ENCODE peak calls at places on chromosomes 3 and 15, in ten cellular contexts. Y, M, B, R, V, C, P, A, K and Q are unnamed samples.

GRCh38 chr15:33380406-33380805 is 69.6 kb downstream of the RYR3 start:
- DNase-seq in Y (no peak), M (no peak), B (no peak), R (no peak), V (no peak), C (no peak), P (no peak), A (no peak), K (no peak), Q (no peak)

GRCh38 chr15:32222716-32223115 is 180.4 kb downstream of the GOLGA8K start:
- DNase-seq in Y (no peak), M (no peak), B (no peak), R (no peak), V (no peak), C (no peak), P (no peak), A (no peak), K (no peak), Q (no peak)

GRCh38 chr15:25883860-25884259 is 20.7 kb upstream of the ATP10A start:
- DNase-seq in Y (peak; percentile 60), M (no peak), B (no peak), R (peak; percentile 90), V (no peak), C (no peak), P (peak; percentile 78), A (peak; percentile 91), K (no peak), Q (peak; percentile 95)

GRCh38 chr15:97995881-97996603 is 35.5 kb downstream of the ARRDC4 start:
- DNase-seq in Y (peak; percentile 19), M (no peak), B (no peak), R (peak; percentile 36), V (no peak), C (no peak), P (no peak), A (no peak), K (peak; percentile 4), Q (no peak)

GRCh38 chr3:71087109-71088018 is 496.2 kb downstream of the FOXP1 start:
- DNase-seq in Y (peak; percentile 73), M (no peak), B (peak; percentile 30), R (peak; percentile 64), V (no peak), C (no peak), P (peak; percentile 49), A (no peak), K (peak; percentile 51), Q (no peak)

GRCh38 chr3:143201066-143201465 is 81.5 kb downstream of the CHST2 start:
- DNase-seq in Y (no peak), M (no peak), B (no peak), R (no peak), V (no peak), C (no peak), P (no peak), A (no peak), K (peak; percentile 52), Q (no peak)

GRCh38 chr15:84391191-84391590 is 155.6 kb downstream of the GOLGA6L4 start:
- DNase-seq in Y (no peak), M (no peak), B (no peak), R (no peak), V (no peak), C (no peak), P (no peak), A (no peak), K (no peak), Q (no peak)

GRCh38 chr3:99536555-99537314 is 101.7 kb upstream of the COL8A1 start:
- DNase-seq in Y (no peak), M (no peak), B (no peak), R (no peak), V (no peak), C (no peak), P (peak; percentile 44), A (no peak), K (no peak), Q (no peak)

GRCh38 chr15:48803877-48804276 is 7.0 kb downstream of the CEP152 start:
- DNase-seq in Y (no peak), M (no peak), B (no peak), R (no peak), V (no peak), C (no peak), P (no peak), A (no peak), K (no peak), Q (no peak)

GRCh38 chr3:144556392-144556791 is 584.8 kb downstream of the DIPK2A start:
- DNase-seq in Y (no peak), M (no peak), B (no peak), R (no peak), V (no peak), C (no peak), P (no peak), A (no peak), K (no peak), Q (no peak)

GRCh38 chr3:29064085-29064484 is 216.8 kb upstream of the RBMS3 start:
- DNase-seq in Y (peak; percentile 55), M (no peak), B (no peak), R (no peak), V (no peak), C (no peak), P (peak; percentile 4), A (no peak), K (no peak), Q (no peak)

GRCh38 chr3:40971191-40972168 is 227.8 kb upstream of the CTNNB1 start:
- DNase-seq in Y (peak; percentile 100), M (no peak), B (no peak), R (peak; percentile 94), V (no peak), C (no peak), P (peak; percentile 96), A (peak; percentile 99), K (peak; percentile 57), Q (peak; percentile 100)
- TF ChIP-seq CTCF in Y (peak; percentile 28), M (no peak), B (no peak), R (no peak), V (peak; percentile 26), C (no peak), P (no peak), A (no peak), K (no peak), Q (peak; percentile 48)

DNA sequence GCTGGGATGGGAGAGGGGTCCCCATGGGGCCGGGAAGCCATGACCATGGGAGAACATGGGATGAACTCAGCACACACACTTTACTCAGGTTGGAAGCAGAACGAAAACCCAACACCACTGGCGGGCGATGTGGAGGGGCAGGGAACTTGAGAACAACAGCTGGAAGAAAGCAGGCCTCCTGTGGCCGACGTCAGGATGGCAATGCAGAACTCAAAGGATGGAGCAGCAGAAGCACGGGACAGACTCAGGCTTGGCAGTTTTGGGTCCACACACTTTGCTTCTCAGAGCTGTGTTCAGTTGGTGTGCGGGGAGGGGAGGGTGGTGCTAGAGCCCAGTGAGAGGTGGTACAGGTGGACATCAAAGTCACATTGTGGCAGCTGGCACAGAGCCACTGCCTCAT is 80.7 kb downstream of the SEC22A start:
- DNase-seq in Y (no peak), M (peak; percentile 31), B (no peak), R (no peak), V (no peak), C (no peak), P (no peak), A (no peak), K (no peak), Q (no peak)
- H3K4me3 ChIP-seq in Y (no peak overlapping the region), M (no peak overlapping the region), B (no peak overlapping the region), R (no peak overlapping the region), V (no peak overlapping the region), C (no peak overlapping the region), P (no peak overlapping the region), A (no peak overlapping the region), K (no peak overlapping the region), Q (no peak overlapping the region)

GRCh38 chr15:95021816-95022215 is 790.5 kb downstream of the MCTP2 start:
- DNase-seq in Y (no peak), M (no peak), B (no peak), R (no peak), V (no peak), C (no peak), P (no peak), A (no peak), K (no peak), Q (no peak)

GRCh38 chr15:95024388-95024787 is 793.0 kb downstream of the MCTP2 start:
- DNase-seq in Y (peak; percentile 78), M (no peak), B (no peak), R (peak; percentile 36), V (no peak), C (no peak), P (peak; percentile 58), A (no peak), K (peak; percentile 19), Q (no peak)

GRCh38 chr15:95025924-95026728 is 794.8 kb downstream of the MCTP2 start:
- DNase-seq in Y (peak; percentile 78), M (no peak), B (no peak), R (peak; percentile 32), V (no peak), C (peak; percentile 60), P (peak; percentile 77), A (no peak), K (peak; percentile 19), Q (no peak)
- TF ChIP-seq CTCF in Y (peak; percentile 88), M (peak; percentile 32), B (no peak), R (peak; percentile 40), V (peak; percentile 41), C (peak; percentile 76), P (peak; percentile 73), A (peak; percentile 79), K (peak; percentile 70), Q (peak; percentile 82)

DNA sequence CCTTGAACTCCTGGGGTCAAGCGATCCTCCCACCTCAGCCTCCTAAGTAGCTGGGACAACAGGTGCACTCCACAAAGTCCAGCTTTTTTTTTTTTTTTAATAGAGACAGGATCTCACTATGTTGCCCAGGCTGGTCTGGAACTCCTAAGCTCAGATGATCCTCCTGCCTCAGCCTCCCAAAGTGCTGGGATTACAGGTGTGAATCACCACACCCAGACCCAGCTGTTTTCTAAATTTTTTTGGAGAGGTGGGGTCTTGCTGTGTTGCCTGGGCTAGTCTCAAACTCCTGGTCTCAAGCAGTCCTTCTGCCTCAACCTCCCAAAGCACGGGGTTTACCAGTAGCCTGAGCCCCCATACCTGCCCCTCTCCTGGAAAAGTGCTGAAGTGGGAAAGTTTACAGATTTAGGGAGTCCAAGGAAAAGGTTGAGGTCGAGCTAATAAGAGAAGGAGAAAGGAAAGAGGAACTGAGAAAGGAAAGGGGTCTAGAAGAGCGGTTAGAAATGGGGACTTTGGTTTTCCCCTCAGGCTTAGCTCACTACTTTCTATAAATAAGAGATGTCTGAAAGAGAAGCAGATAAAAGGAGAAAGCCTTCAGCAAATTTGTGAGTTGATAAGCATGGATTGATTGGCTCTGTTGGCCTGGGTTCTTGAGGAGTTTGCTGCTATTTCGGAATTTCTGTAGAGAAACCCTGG is 23.6 kb downstream of the UBE2E1 start:
- DNase-seq in Y (no peak), M (no peak), B (no peak), R (no peak), V (no peak), C (no peak), P (no peak), A (no peak), K (peak; percentile 64), Q (no peak)
- H3K4me3 ChIP-seq in Y (no peak overlapping the region), M (no peak overlapping the region), B (no peak overlapping the region), R (no peak overlapping the region), V (no peak overlapping the region), C (no peak overlapping the region), P (peak overlapping the region; percentile 2), A (no peak overlapping the region), K (peak overlapping the region; percentile 36), Q (no peak overlapping the region)